ENCODE peak calls at places on chromosomes 4 and X, in nine cellular contexts. C, I, G, Y, V, D, T, R and P are unnamed samples. For H3K4me1, the result is how much of the 10 kb centered on the place peaks cover.

GRCh38 chrX:37879692-37880091 is 32.3 kb upstream of the DYNLT3 start:
- DNase-seq in Y (no peak), D (no peak), R (no peak), V (no peak), C (no peak), T (no peak), I (peak), G (no peak), P (no peak)

GRCh38 chr4:10666616-10667015 is 18.0 kb downstream of the CLNK start:
- DNase-seq in C (no peak), I (no peak), D (no peak), V (no peak), R (no peak), T (no peak), Y (no peak), G (no peak), P (no peak)

GRCh38 chrX:47091149-47091775 is 13.0 kb downstream of the RGN start:
- DNase-seq in T (peak), D (no peak), G (no peak), R (peak), V (no peak), I (no peak), Y (peak), C (no peak), P (no peak)

GRCh38 chr4:106315476-106315967 is 487 bp downstream of the TBCK start:
- DNase-seq in T (peak), G (peak), V (no peak), I (peak), Y (no peak), C (peak), R (peak), D (no peak), P (peak)

GRCh38 chrX:19836337-19836736 is 51.1 kb downstream of the SH3KBP1 start:
- DNase-seq in R (no peak), V (no peak), Y (no peak), T (no peak), D (no peak), G (no peak), I (no peak), C (no peak), P (no peak)

GRCh38 chr4:68011684-68012083 is 48.4 kb upstream of the TMPRSS11A start:
- DNase-seq in R (no peak), I (no peak), D (no peak), V (no peak), T (peak), C (no peak), Y (no peak), G (no peak), P (no peak)

GRCh38 chr4:13980317-13980716 is 352.8 kb upstream of the BOD1L1 start:
- DNase-seq in V (no peak), G (peak), T (no peak), C (peak), Y (no peak), R (no peak), D (no peak), I (peak), P (no peak)

GRCh38 chr4:151218343-151218742 is 58.6 kb upstream of the PRSS48 start:
- DNase-seq in G (no peak), I (no peak), R (no peak), V (no peak), T (no peak), D (no peak), C (peak), Y (no peak), P (no peak)

GRCh38 chr4:83616252-83616651 is 80.3 kb downstream of the GPAT3 start:
- DNase-seq in I (no peak), R (no peak), V (no peak), T (no peak), D (no peak), G (no peak), C (no peak), Y (peak), P (no peak)

GRCh38 chrX:110003167-110004156 is 548 bp downstream of the TMEM164 start:
- DNase-seq in R (no peak), Y (peak), D (peak), C (peak), I (no peak), G (no peak), T (peak), V (no peak), P (no peak)

GRCh38 chrX:13658602-13659001 is 5.7 kb downstream of the TCEANC start:
- DNase-seq in T (peak), G (peak), Y (peak), D (peak), I (peak), C (peak), R (peak), V (peak), P (peak)

GRCh38 chrX:68978211-68978780 is 149.5 kb downstream of the EFNB1 start:
- DNase-seq in T (no peak), V (no peak), D (no peak), G (peak), R (peak), I (no peak), C (no peak), Y (peak), P (no peak)

GRCh38 chrX:44972132-44972531 is 99.1 kb downstream of the KDM6A start:
- DNase-seq in D (no peak), Y (no peak), I (no peak), G (no peak), R (no peak), V (no peak), C (no peak), T (no peak), P (no peak)

GRCh38 chr4:173883821-173884220 is 353.8 kb upstream of the HAND2 start:
- DNase-seq in Y (no peak), D (no peak), V (no peak), I (no peak), G (peak), T (no peak), R (no peak), C (peak), P (no peak)

GRCh38 chr4:155207534-155208257 is 740 bp upstream of the NPY2R start:
- DNase-seq in C (no peak), Y (peak), I (peak), T (no peak), G (peak), D (peak), R (peak), V (no peak), P (no peak)

GRCh38 chr4:57233391-57233790 is 123.2 kb upstream of the IGFBP7 start:
- DNase-seq in D (peak), V (no peak), R (no peak), Y (no peak), T (no peak), G (peak), C (peak), I (peak), P (no peak)

GRCh38 chr4:139685180-139685579 is 19.6 kb downstream of the MGST2 start:
- DNase-seq in G (no peak), I (no peak), V (no peak), Y (no peak), R (no peak), C (no peak), T (no peak), D (no peak), P (no peak)

GRCh38 chr4:1746265-1746691 is 25.0 kb downstream of the TACC3 start:
- DNase-seq in C (peak), I (peak), V (peak), G (peak), R (peak), D (peak), Y (peak), T (peak), P (peak)

GRCh38 chr4:39574946-39575345 is 47.7 kb upstream of the UGDH start:
- DNase-seq in I (no peak), Y (no peak), T (no peak), V (no peak), G (no peak), R (no peak), C (peak), D (no peak), P (no peak)

GRCh38 chrX:147875866-147876596 is 35.7 kb upstream of the FMR1 start:
- DNase-seq in I (no peak), G (peak), V (no peak), D (no peak), C (no peak), R (no peak), T (peak), Y (no peak), P (no peak)

GRCh38 chrX:151753313-151754041 is 18.9 kb downstream of the CNGA2 start:
- DNase-seq in R (peak), I (peak), Y (peak), G (peak), T (peak), D (peak), C (peak), V (peak), P (no peak)

GRCh38 chrX:37871626-37872302 is 24.4 kb upstream of the DYNLT3 start:
- DNase-seq in G (peak), V (peak), Y (peak), I (peak), D (no peak), C (peak), R (no peak), T (no peak), P (no peak)

GRCh38 chrX:154541896-154542722 is 4.5 kb downstream of the G6PD start:
- DNase-seq in I (peak), T (no peak), Y (no peak), R (no peak), C (peak), D (no peak), G (peak), V (peak), P (no peak)

GRCh38 chr4:74190919-74191397 is 33.0 kb downstream of the MTHFD2L start:
- DNase-seq in I (peak), C (no peak), R (no peak), V (no peak), Y (no peak), T (peak), D (no peak), G (no peak), P (no peak)

GRCh38 chr4:89204624-89205023 is 93.3 kb downstream of the TIGD2 start:
- DNase-seq in R (no peak), G (no peak), V (no peak), Y (no peak), C (peak), D (no peak), T (no peak), I (peak), P (no peak)

GRCh38 chrX:13750204-13750603 is 15.7 kb downstream of the OFD1 start:
- DNase-seq in T (peak), V (peak), R (peak), C (peak), D (peak), G (peak), I (peak), Y (peak), P (peak)

GRCh38 chr4:102430511-102430910 is 70.6 kb upstream of the NFKB1 start:
- DNase-seq in C (peak), V (no peak), D (no peak), R (no peak), G (no peak), I (peak), Y (peak), T (peak), P (no peak)

GRCh38 chr4:22787753-22788389 is 95.1 kb downstream of the GBA3 start:
- DNase-seq in G (no peak), T (no peak), C (no peak), V (no peak), R (no peak), D (no peak), Y (no peak), I (no peak), P (no peak)

GRCh38 chr4:103046416-103047290 is 27.1 kb upstream of the SLC9B1 start:
- DNase-seq in I (peak), C (peak), D (peak), V (peak), R (peak), Y (peak), G (peak), T (peak), P (peak)

GRCh38 chr4:116183241-116183640 is 902.1 kb downstream of the TRAM1L1 start:
- DNase-seq in C (no peak), D (no peak), I (no peak), Y (no peak), V (no peak), G (no peak), T (no peak), R (no peak), P (no peak)

GRCh38 chrX:103554687-103555417 is 30.5 kb upstream of the TCEAL4 start:
- DNase-seq in I (no peak), V (no peak), D (peak), T (peak), C (no peak), Y (peak), G (peak), R (peak), P (peak)

GRCh38 chr4:8050555-8051206 is 107.9 kb downstream of the ABLIM2 start:
- DNase-seq in R (no peak), G (peak), V (no peak), D (peak), I (no peak), C (peak), T (no peak), Y (peak), P (no peak)

GRCh38 chrX:71622347-71623104 is 4.2 kb upstream of the CXCR3 start:
- DNase-seq in T (peak), V (peak), R (peak), I (peak), D (peak), Y (peak), C (peak), G (peak), P (peak)

GRCh38 chr4:37678624-37679023 is 7.6 kb downstream of the RELL1 start:
- DNase-seq in D (no peak), Y (no peak), T (no peak), V (no peak), R (no peak), C (no peak), I (no peak), G (no peak), P (no peak)
- H3K4me1 ChIP-seq in D (under half), Y (under half), T (half or more), V (under half), R (under half), C (under half), I (under half), G (under half), P (half or more)

DNA sequence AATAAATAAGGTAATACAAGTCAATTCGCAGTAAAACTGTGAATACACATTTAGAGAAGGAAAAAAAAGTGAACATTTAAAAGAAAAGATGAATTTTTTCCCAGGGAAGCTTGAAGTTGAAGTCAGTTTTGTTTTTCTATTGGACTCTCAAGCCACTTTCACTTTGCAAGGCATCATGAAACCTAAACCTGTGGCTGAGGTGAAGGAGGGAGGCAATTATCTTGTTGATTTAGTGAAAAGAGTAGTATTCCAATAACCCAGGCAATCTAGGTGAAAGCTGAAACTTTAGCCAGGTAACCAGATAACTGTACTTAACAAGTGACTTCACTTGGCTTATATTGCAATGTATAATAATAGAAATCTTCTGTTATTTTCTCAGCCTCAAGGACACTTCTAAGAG is 138.6 kb downstream of the HDX start:
- DNase-seq in R (no peak), D (no peak), V (no peak), I (no peak), Y (peak), T (peak), G (no peak), C (peak), P (no peak)
- H3K27ac ChIP-seq in R (no peak), D (no peak), V (no peak), I (no peak), Y (peak), T (no peak), G (peak), C (peak), P (no peak)

DNA sequence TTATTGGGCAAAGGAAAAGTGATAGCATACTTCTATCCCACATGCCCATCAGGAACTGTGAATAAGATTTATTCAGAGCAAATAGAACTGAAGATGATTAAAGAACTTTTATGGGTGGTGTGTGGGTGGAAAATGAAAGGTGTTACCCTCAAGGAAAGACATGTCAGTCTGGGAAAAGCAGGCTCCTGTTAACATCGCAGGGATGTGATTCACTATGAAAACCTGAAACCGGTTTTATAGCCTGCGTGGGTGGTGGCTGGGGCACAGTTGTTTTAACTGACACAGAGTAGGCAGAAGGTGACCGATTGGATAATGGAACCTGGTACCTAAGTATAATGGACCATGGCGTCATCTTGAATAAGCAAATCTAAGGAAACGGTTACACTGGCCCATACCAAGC is 61.3 kb upstream of the CASK start:
- DNase-seq in I (peak), G (peak), V (peak), Y (no peak), R (no peak), D (no peak), T (no peak), C (peak), P (no peak)
- TF ChIP-seq EZH2phosphoT487 in I (no peak), G (no peak), V (no peak), Y (no peak), R (no peak), D (no peak), T (no peak), C (no peak), P (no peak)

DNA sequence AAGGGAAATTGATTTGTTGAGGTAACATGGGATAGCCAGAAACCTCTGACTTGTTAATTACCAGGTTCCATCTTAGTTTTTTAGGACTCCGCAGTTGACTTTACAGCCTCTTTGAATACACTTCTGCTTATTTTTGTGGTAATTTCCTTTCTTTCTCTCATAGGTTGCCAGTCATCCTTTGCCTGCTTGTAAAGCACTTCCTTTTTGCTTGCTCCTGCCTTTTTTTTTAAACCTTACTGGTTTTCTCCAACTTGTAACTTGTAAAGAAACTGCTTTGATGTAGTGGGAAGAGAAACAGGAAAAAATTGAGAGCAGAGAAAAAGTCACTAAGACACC is 2.6 kb downstream of the PGK1 start:
- DNase-seq in D (no peak), T (no peak), G (no peak), R (no peak), V (no peak), I (no peak), Y (no peak), C (no peak), P (no peak)
- H3K4me1 ChIP-seq in D (under half), T (under half), G (under half), R (under half), V (under half), I (under half), Y (under half), C (under half), P (half or more)

GRCh38 chrX:8832582-8833378 is 31.6 kb upstream of the FAM9A start:
- DNase-seq in Y (no peak), G (no peak), C (no peak), V (no peak), D (no peak), R (no peak), I (no peak), T (no peak), P (no peak)
- H3K27ac ChIP-seq in Y (no peak), G (no peak), C (no peak), V (no peak), D (no peak), R (no peak), I (no peak), T (no peak), P (no peak)